ENCODE peak calls at places on chromosomes 11 and 22, in eight cellular contexts. B is right atrium auricular region, J is RWPE1, W is uterus, R is mucosa of descending colon, C is breast epithelium, X is OCI-LY7, I is IMR-90. K is an unnamed sample.
A peak's percentile ranks its signal among the peaks of the same experiment; 100 is the strongest.

GRCh38 chr11:1741741-1742140 is 8.7 kb downstream of the IFITM10 start:
- DNase-seq in B (no peak), J (no peak), W (peak; percentile 1), R (no peak), C (no peak), X (no peak), I (no peak), K (no peak)

GRCh38 chr11:124670732-124671131 is 2.8 kb downstream of the SIAE start:
- DNase-seq in B (no peak), J (no peak), W (no peak), R (no peak), C (no peak), X (peak; percentile 51), I (peak; percentile 9), K (no peak)

GRCh38 chr11:106152013-106152412 is 74.6 kb downstream of the AASDHPPT start:
- DNase-seq in B (no peak), J (peak; percentile 34), W (no peak), R (no peak), C (no peak), X (no peak), I (peak; percentile 17), K (no peak)

GRCh38 chr22:44930711-44931035 is 79.1 kb downstream of the PHF21B start:
- DNase-seq in B (no peak), J (no peak), W (no peak), R (no peak), C (no peak), X (no peak), I (no peak), K (no peak)

GRCh38 chr11:93541884-93542752 is 1.1 kb downstream of the SMCO4 start:
- DNase-seq in B (peak; percentile 63), J (no peak), W (peak; percentile 51), R (peak; percentile 54), C (no peak), X (peak; percentile 76), I (peak; percentile 77), K (no peak)

GRCh38 chr11:121672630-121673487 is 220.1 kb upstream of the SORL1-AS1 start:
- DNase-seq in B (peak; percentile 70), J (no peak), W (no peak), R (no peak), C (no peak), X (no peak), I (no peak), K (no peak)

GRCh38 chr22:41875531-41876242 is 39.2 kb downstream of the SHISA8 start:
- DNase-seq in B (no peak), J (no peak), W (no peak), R (no peak), C (no peak), X (no peak), I (no peak), K (no peak)

GRCh38 chr11:114563077-114563476 is 3.4 kb upstream of the NXPE1 start:
- DNase-seq in B (no peak), J (peak; percentile 26), W (no peak), R (no peak), C (no peak), X (no peak), I (peak; percentile 8), K (no peak)

GRCh38 chr11:67372232-67372992 is 986 bp downstream of the CLCF1 start:
- DNase-seq in B (no peak), J (no peak), W (no peak), R (peak; percentile 42), C (no peak), X (no peak), I (no peak), K (no peak)

GRCh38 chr22:31179345-31179744 is 19.4 kb downstream of the RNF185 start:
- DNase-seq in B (no peak), J (peak; percentile 63), W (no peak), R (peak; percentile 73), C (peak; percentile 77), X (no peak), I (peak; percentile 23), K (no peak)

GRCh38 chr11:1060410-1060809 is 14.3 kb upstream of the MUC2 start:
- DNase-seq in B (no peak), J (no peak), W (peak; percentile 6), R (no peak), C (no peak), X (no peak), I (no peak), K (no peak)

GRCh38 chr11:103862827-103863213 is 173.6 kb upstream of the DDI1 start:
- DNase-seq in B (no peak), J (no peak), W (no peak), R (no peak), C (no peak), X (no peak), I (no peak), K (no peak)

GRCh38 chr11:96338910-96339703 is 3.9 kb downstream of the MAML2 start:
- DNase-seq in B (peak; percentile 66), J (no peak), W (no peak), R (peak; percentile 58), C (no peak), X (peak; percentile 67), I (peak; percentile 84), K (no peak)

GRCh38 chr11:87589082-87589481 is 551.3 kb downstream of the TMEM135 start:
- DNase-seq in B (no peak), J (no peak), W (no peak), R (no peak), C (no peak), X (no peak), I (no peak), K (no peak)

GRCh38 chr11:131430466-131431176 is 60.2 kb downstream of the NTM start:
- DNase-seq in B (peak; percentile 57), J (no peak), W (no peak), R (no peak), C (no peak), X (no peak), I (no peak), K (no peak)

GRCh38 chr11:118202599-118203422 is 22.0 kb downstream of the JAML start:
- DNase-seq in B (no peak), J (no peak), W (no peak), R (peak; percentile 88), C (no peak), X (no peak), I (no peak), K (no peak)

GRCh38 chr11:68386331-68386978 is 74.1 kb downstream of the LRP5 start:
- DNase-seq in B (no peak), J (peak; percentile 41), W (no peak), R (no peak), C (no peak), X (no peak), I (no peak), K (no peak)

GRCh38 chr22:43743131-43743530 is 69.0 kb downstream of the EFCAB6 start:
- DNase-seq in B (no peak), J (no peak), W (no peak), R (no peak), C (no peak), X (no peak), I (no peak), K (no peak)

GRCh38 chr11:30346068-30346688 is 23.3 kb downstream of the ARL14EP start:
- DNase-seq in B (no peak), J (peak; percentile 40), W (no peak), R (peak; percentile 39), C (no peak), X (peak; percentile 81), I (peak; percentile 62), K (no peak)

GRCh38 chr11:6928916-6929315 is 2.7 kb downstream of the ZNF215 start:
- DNase-seq in B (no peak), J (no peak), W (no peak), R (no peak), C (no peak), X (peak; percentile 19), I (no peak), K (no peak)

GRCh38 chr22:47144076-47144765 is 381.8 kb downstream of the TBC1D22A start:
- DNase-seq in B (no peak), J (no peak), W (no peak), R (no peak), C (no peak), X (no peak), I (no peak), K (no peak)

DNA sequence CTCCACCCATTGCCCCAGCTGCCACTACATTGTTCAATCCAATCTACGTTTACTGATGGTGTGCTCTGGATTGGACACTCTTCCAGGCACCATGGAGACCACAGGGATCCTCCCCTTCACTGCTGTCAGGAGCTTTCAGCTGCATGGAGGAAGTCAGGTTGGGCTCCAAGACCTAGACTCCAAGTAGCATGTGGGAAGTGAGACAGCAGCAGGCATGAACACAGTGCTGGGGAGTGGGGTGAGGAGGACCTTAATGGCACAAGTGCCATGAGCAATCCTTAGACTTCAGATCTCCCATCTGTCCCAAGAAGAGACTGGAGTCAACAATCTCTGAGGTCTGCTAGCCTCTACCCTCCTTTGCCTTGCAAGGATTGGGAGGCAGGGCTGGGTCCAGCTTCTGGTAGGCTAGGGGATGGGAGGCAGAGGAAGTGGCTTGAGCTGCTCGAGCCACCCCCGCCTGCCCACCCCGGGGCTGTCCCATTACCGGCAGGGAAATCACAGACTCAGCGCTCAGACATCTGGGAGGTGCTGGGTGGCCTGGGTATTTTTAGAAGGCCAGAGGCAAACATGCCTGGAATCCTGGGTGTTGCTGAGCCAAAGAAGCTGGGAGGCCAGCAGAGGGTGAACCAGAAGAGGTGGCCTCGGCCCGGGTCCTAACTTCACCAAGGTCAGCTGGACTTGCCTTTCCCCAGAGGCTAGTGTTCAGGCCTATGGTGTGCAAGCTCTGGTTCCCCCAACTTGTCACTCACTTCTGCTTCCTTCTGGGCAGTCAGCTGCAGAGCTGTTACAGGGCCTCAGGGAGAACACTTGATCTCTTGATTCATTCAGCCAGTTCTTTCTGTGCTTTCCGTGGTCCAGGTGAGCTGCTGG is 15.3 kb upstream of the FCHSD2 start:
- DNase-seq in B (no peak), J (no peak), W (no peak), R (peak; percentile 24), C (no peak), X (peak; percentile 77), I (peak; percentile 81), K (no peak)
- TF ChIP-seq CTCF in B (no peak), J (no peak), W (no peak), R (no peak), C (no peak), X (no peak), I (no peak), K (no peak)

DNA sequence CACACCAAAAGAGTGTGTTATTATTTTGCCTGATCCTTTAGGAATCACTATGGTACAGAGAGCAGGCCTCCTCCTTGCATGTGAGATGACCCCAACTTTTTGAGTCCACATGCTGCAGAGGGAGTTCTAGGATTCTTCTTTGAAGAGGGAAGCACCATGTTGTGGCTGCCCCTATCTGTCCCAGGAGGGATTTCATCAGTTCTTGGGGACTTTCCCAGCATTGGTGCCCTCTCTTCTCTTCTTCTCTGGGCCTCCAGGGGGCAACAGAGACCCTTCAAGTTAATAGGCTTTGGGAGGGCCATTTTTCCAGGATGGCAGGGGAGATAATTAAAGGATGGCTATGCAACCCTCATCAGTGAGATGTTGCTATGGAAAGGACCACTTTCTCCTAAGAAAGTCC is 3.6 kb downstream of the MMP1 start:
- DNase-seq in B (no peak), J (no peak), W (no peak), R (no peak), C (no peak), X (peak; percentile 44), I (peak; percentile 50), K (no peak)
- TF ChIP-seq CTCF in B (peak; percentile 18), J (peak; percentile 18), W (no peak), R (no peak), C (no peak), X (peak; percentile 78), I (peak; percentile 54), K (peak; percentile 60)

GRCh38 chr11:119773016-119773415 is 44.0 kb upstream of the NECTIN1 start:
- DNase-seq in B (no peak), J (no peak), W (no peak), R (no peak), C (no peak), X (no peak), I (no peak), K (no peak)
- TF ChIP-seq CTCF in B (no peak), J (no peak), W (no peak), R (no peak), C (no peak), X (no peak), I (no peak), K (no peak)

GRCh38 chr11:75144716-75145014 is 6.2 kb upstream of the SLCO2B1 start:
- DNase-seq in B (no peak), J (no peak), W (no peak), R (no peak), C (no peak), X (no peak), I (no peak), K (no peak)
- TF ChIP-seq CTCF in B (no peak), J (no peak), W (no peak), R (no peak), C (no peak), X (no peak), I (no peak), K (peak; percentile 31)